ENCODE peak calls at places on chromosomes 2 and 18, in seven cellular contexts. One of them, this sample, is unnamed.

GRCh38 chr2:215367647-215368492 is 56.0 kb downstream of the ATIC start:
- DNase-seq in astrocyte: peak
- DNase-seq in NB4: no peak
- DNase-seq in fibroblast of lung: peak
- DNase-seq in nephron progenitor cell: no peak
- DNase-seq in mammary epithelial cell: peak
- DNase-seq in activated CD8-positive, alpha-beta T cell treated with anti-CD3 and anti-CD28 coated beads for 36 hours: no peak
- DNase-seq in this sample: no peak

GRCh38 chr2:46325178-46325928 is 28.1 kb downstream of the EPAS1 start:
- DNase-seq in fibroblast of lung: no peak
- DNase-seq in astrocyte: peak
- DNase-seq in NB4: no peak
- DNase-seq in nephron progenitor cell: no peak
- DNase-seq in mammary epithelial cell: peak
- DNase-seq in activated CD8-positive, alpha-beta T cell treated with anti-CD3 and anti-CD28 coated beads for 36 hours: no peak
- DNase-seq in this sample: no peak

GRCh38 chr18:6058941-6059340 is 163.6 kb upstream of the TMEM200C start:
- DNase-seq in NB4: no peak
- DNase-seq in astrocyte: peak
- DNase-seq in mammary epithelial cell: no peak
- DNase-seq in fibroblast of lung: peak
- DNase-seq in activated CD8-positive, alpha-beta T cell treated with anti-CD3 and anti-CD28 coated beads for 36 hours: no peak
- DNase-seq in nephron progenitor cell: peak
- DNase-seq in this sample: no peak

GRCh38 chr2:215966951-215967350 is 46.4 kb downstream of the MREG start:
- DNase-seq in NB4: no peak
- DNase-seq in astrocyte: no peak
- DNase-seq in fibroblast of lung: no peak
- DNase-seq in nephron progenitor cell: no peak
- DNase-seq in mammary epithelial cell: peak
- DNase-seq in activated CD8-positive, alpha-beta T cell treated with anti-CD3 and anti-CD28 coated beads for 36 hours: no peak
- DNase-seq in this sample: no peak

GRCh38 chr2:144349674-144350073 is 170.2 kb downstream of the ZEB2 start:
- DNase-seq in mammary epithelial cell: no peak
- DNase-seq in astrocyte: no peak
- DNase-seq in fibroblast of lung: no peak
- DNase-seq in NB4: no peak
- DNase-seq in activated CD8-positive, alpha-beta T cell treated with anti-CD3 and anti-CD28 coated beads for 36 hours: no peak
- DNase-seq in nephron progenitor cell: no peak
- DNase-seq in this sample: no peak

GRCh38 chr2:85541753-85542457 is 2.9 kb downstream of the MAT2A start:
- DNase-seq in astrocyte: no peak
- DNase-seq in mammary epithelial cell: no peak
- DNase-seq in NB4: no peak
- DNase-seq in activated CD8-positive, alpha-beta T cell treated with anti-CD3 and anti-CD28 coated beads for 36 hours: no peak
- DNase-seq in fibroblast of lung: peak
- DNase-seq in nephron progenitor cell: no peak
- DNase-seq in this sample: no peak

GRCh38 chr18:57427429-57428181 is 7.6 kb upstream of the ONECUT2 start:
- DNase-seq in mammary epithelial cell: no peak
- DNase-seq in fibroblast of lung: no peak
- DNase-seq in astrocyte: no peak
- DNase-seq in NB4: no peak
- DNase-seq in activated CD8-positive, alpha-beta T cell treated with anti-CD3 and anti-CD28 coated beads for 36 hours: peak
- DNase-seq in nephron progenitor cell: peak
- DNase-seq in this sample: no peak

GRCh38 chr2:20141056-20141762 is 83.7 kb downstream of the SDC1 start:
- DNase-seq in activated CD8-positive, alpha-beta T cell treated with anti-CD3 and anti-CD28 coated beads for 36 hours: no peak
- DNase-seq in astrocyte: peak
- DNase-seq in mammary epithelial cell: peak
- DNase-seq in nephron progenitor cell: no peak
- DNase-seq in NB4: no peak
- DNase-seq in fibroblast of lung: peak
- DNase-seq in this sample: no peak

GRCh38 chr18:50578651-50579050 is 18.8 kb downstream of the MAPK4 start:
- DNase-seq in fibroblast of lung: no peak
- DNase-seq in astrocyte: no peak
- DNase-seq in nephron progenitor cell: no peak
- DNase-seq in mammary epithelial cell: peak
- DNase-seq in activated CD8-positive, alpha-beta T cell treated with anti-CD3 and anti-CD28 coated beads for 36 hours: no peak
- DNase-seq in NB4: no peak
- DNase-seq in this sample: no peak

GRCh38 chr2:15243762-15244161 is 317.4 kb downstream of the NBAS start:
- DNase-seq in mammary epithelial cell: no peak
- DNase-seq in astrocyte: peak
- DNase-seq in fibroblast of lung: peak
- DNase-seq in nephron progenitor cell: no peak
- DNase-seq in activated CD8-positive, alpha-beta T cell treated with anti-CD3 and anti-CD28 coated beads for 36 hours: no peak
- DNase-seq in NB4: no peak
- DNase-seq in this sample: no peak

GRCh38 chr18:48574667-48575300 is 36.0 kb downstream of the CTIF start:
- DNase-seq in NB4: no peak
- DNase-seq in nephron progenitor cell: no peak
- DNase-seq in activated CD8-positive, alpha-beta T cell treated with anti-CD3 and anti-CD28 coated beads for 36 hours: no peak
- DNase-seq in astrocyte: no peak
- DNase-seq in mammary epithelial cell: no peak
- DNase-seq in fibroblast of lung: no peak
- DNase-seq in this sample: no peak

GRCh38 chr2:213806125-213806726 is 522.0 kb downstream of the SPAG16 start:
- DNase-seq in fibroblast of lung: peak
- DNase-seq in nephron progenitor cell: no peak
- DNase-seq in NB4: peak
- DNase-seq in astrocyte: peak
- DNase-seq in mammary epithelial cell: peak
- DNase-seq in activated CD8-positive, alpha-beta T cell treated with anti-CD3 and anti-CD28 coated beads for 36 hours: no peak
- DNase-seq in this sample: no peak

GRCh38 chr2:194319222-194319992 is 1337.6 kb upstream of the SLC39A10 start:
- DNase-seq in nephron progenitor cell: no peak
- DNase-seq in fibroblast of lung: no peak
- DNase-seq in activated CD8-positive, alpha-beta T cell treated with anti-CD3 and anti-CD28 coated beads for 36 hours: no peak
- DNase-seq in NB4: peak
- DNase-seq in mammary epithelial cell: no peak
- DNase-seq in astrocyte: no peak
- DNase-seq in this sample: no peak

GRCh38 chr2:20015482-20016083 is 3.1 kb upstream of the MATN3 start:
- DNase-seq in fibroblast of lung: peak
- DNase-seq in astrocyte: peak
- DNase-seq in nephron progenitor cell: no peak
- DNase-seq in NB4: peak
- DNase-seq in activated CD8-positive, alpha-beta T cell treated with anti-CD3 and anti-CD28 coated beads for 36 hours: no peak
- DNase-seq in mammary epithelial cell: peak
- DNase-seq in this sample: no peak

GRCh38 chr2:157900203-157900602 is 24.1 kb upstream of the ACVR1 start:
- DNase-seq in activated CD8-positive, alpha-beta T cell treated with anti-CD3 and anti-CD28 coated beads for 36 hours: no peak
- DNase-seq in fibroblast of lung: no peak
- DNase-seq in astrocyte: peak
- DNase-seq in NB4: no peak
- DNase-seq in mammary epithelial cell: peak
- DNase-seq in nephron progenitor cell: no peak
- DNase-seq in this sample: no peak

GRCh38 chr2:49286726-49287125 is 132.4 kb upstream of the FSHR start:
- DNase-seq in NB4: no peak
- DNase-seq in astrocyte: no peak
- DNase-seq in fibroblast of lung: no peak
- DNase-seq in nephron progenitor cell: no peak
- DNase-seq in mammary epithelial cell: no peak
- DNase-seq in activated CD8-positive, alpha-beta T cell treated with anti-CD3 and anti-CD28 coated beads for 36 hours: no peak
- DNase-seq in this sample: no peak

GRCh38 chr18:62883937-62884735 is 168.8 kb downstream of the PHLPP1 start:
- DNase-seq in NB4: no peak
- DNase-seq in nephron progenitor cell: no peak
- DNase-seq in mammary epithelial cell: no peak
- DNase-seq in astrocyte: no peak
- DNase-seq in activated CD8-positive, alpha-beta T cell treated with anti-CD3 and anti-CD28 coated beads for 36 hours: no peak
- DNase-seq in fibroblast of lung: no peak
- DNase-seq in this sample: no peak

GRCh38 chr2:179842498-179843153 is 18.8 kb downstream of the ZNF385B start:
- DNase-seq in nephron progenitor cell: peak
- DNase-seq in activated CD8-positive, alpha-beta T cell treated with anti-CD3 and anti-CD28 coated beads for 36 hours: peak
- DNase-seq in astrocyte: no peak
- DNase-seq in fibroblast of lung: peak
- DNase-seq in mammary epithelial cell: no peak
- DNase-seq in NB4: peak
- DNase-seq in this sample: no peak

GRCh38 chr2:182949572-182950189 is 83.2 kb upstream of the FRZB start:
- DNase-seq in nephron progenitor cell: no peak
- DNase-seq in astrocyte: peak
- DNase-seq in activated CD8-positive, alpha-beta T cell treated with anti-CD3 and anti-CD28 coated beads for 36 hours: peak
- DNase-seq in fibroblast of lung: no peak
- DNase-seq in mammary epithelial cell: peak
- DNase-seq in NB4: peak
- DNase-seq in this sample: no peak

GRCh38 chr2:216888907-216889622 is 29.2 kb upstream of the TNP1 start:
- DNase-seq in activated CD8-positive, alpha-beta T cell treated with anti-CD3 and anti-CD28 coated beads for 36 hours: no peak
- DNase-seq in astrocyte: no peak
- DNase-seq in fibroblast of lung: no peak
- DNase-seq in nephron progenitor cell: no peak
- DNase-seq in NB4: no peak
- DNase-seq in mammary epithelial cell: peak
- DNase-seq in this sample: no peak

GRCh38 chr2:189412330-189412953 is 28.8 kb upstream of the WDR75 start:
- DNase-seq in mammary epithelial cell: no peak
- DNase-seq in NB4: peak
- DNase-seq in astrocyte: peak
- DNase-seq in fibroblast of lung: peak
- DNase-seq in activated CD8-positive, alpha-beta T cell treated with anti-CD3 and anti-CD28 coated beads for 36 hours: peak
- DNase-seq in nephron progenitor cell: peak
- DNase-seq in this sample: no peak

GRCh38 chr2:9311488-9311887 is 104.9 kb downstream of the ASAP2 start:
- DNase-seq in nephron progenitor cell: no peak
- DNase-seq in astrocyte: peak
- DNase-seq in activated CD8-positive, alpha-beta T cell treated with anti-CD3 and anti-CD28 coated beads for 36 hours: no peak
- DNase-seq in mammary epithelial cell: peak
- DNase-seq in NB4: no peak
- DNase-seq in fibroblast of lung: peak
- DNase-seq in this sample: no peak

GRCh38 chr2:67524236-67524635 is 127.1 kb downstream of the ETAA1 start:
- DNase-seq in fibroblast of lung: no peak
- DNase-seq in activated CD8-positive, alpha-beta T cell treated with anti-CD3 and anti-CD28 coated beads for 36 hours: no peak
- DNase-seq in nephron progenitor cell: no peak
- DNase-seq in NB4: no peak
- DNase-seq in astrocyte: no peak
- DNase-seq in mammary epithelial cell: peak
- DNase-seq in this sample: no peak

GRCh38 chr2:44542520-44542919 is 180.8 kb downstream of the CAMKMT start:
- DNase-seq in activated CD8-positive, alpha-beta T cell treated with anti-CD3 and anti-CD28 coated beads for 36 hours: no peak
- DNase-seq in astrocyte: no peak
- DNase-seq in mammary epithelial cell: no peak
- DNase-seq in NB4: no peak
- DNase-seq in nephron progenitor cell: no peak
- DNase-seq in fibroblast of lung: no peak
- DNase-seq in this sample: no peak

DNA sequence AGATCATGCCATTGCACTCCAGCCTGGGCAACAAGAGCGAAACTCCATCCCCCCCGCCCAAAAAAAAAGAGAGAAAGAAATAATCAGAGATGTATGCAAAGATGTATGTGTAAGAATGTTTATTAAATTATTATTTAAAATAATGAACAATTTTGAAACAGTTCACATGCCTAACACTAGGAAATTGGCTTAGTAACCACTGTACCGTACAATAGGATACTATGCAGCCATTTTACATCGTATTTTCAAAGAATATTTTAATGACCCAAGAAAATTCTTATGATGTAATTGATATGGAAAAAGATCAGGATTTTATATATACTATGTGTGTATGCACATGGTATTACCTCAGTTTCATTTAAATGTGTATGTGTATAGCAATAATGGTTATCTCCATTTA is 190.5 kb downstream of the ZFP36L2 start:
- DNase-seq in astrocyte: no peak
- DNase-seq in mammary epithelial cell: no peak
- DNase-seq in fibroblast of lung: no peak
- DNase-seq in nephron progenitor cell: no peak
- DNase-seq in NB4: no peak
- DNase-seq in activated CD8-positive, alpha-beta T cell treated with anti-CD3 and anti-CD28 coated beads for 36 hours: no peak
- DNase-seq in this sample: no peak
- TF ChIP-seq CTCF in astrocyte: no peak
- TF ChIP-seq CTCF in mammary epithelial cell: peak
- TF ChIP-seq CTCF in fibroblast of lung: peak
- TF ChIP-seq CTCF in nephron progenitor cell: no peak
- TF ChIP-seq CTCF in NB4: no peak
- TF ChIP-seq CTCF in activated CD8-positive, alpha-beta T cell treated with anti-CD3 and anti-CD28 coated beads for 36 hours: no peak
- TF ChIP-seq CTCF in this sample: peak

DNA sequence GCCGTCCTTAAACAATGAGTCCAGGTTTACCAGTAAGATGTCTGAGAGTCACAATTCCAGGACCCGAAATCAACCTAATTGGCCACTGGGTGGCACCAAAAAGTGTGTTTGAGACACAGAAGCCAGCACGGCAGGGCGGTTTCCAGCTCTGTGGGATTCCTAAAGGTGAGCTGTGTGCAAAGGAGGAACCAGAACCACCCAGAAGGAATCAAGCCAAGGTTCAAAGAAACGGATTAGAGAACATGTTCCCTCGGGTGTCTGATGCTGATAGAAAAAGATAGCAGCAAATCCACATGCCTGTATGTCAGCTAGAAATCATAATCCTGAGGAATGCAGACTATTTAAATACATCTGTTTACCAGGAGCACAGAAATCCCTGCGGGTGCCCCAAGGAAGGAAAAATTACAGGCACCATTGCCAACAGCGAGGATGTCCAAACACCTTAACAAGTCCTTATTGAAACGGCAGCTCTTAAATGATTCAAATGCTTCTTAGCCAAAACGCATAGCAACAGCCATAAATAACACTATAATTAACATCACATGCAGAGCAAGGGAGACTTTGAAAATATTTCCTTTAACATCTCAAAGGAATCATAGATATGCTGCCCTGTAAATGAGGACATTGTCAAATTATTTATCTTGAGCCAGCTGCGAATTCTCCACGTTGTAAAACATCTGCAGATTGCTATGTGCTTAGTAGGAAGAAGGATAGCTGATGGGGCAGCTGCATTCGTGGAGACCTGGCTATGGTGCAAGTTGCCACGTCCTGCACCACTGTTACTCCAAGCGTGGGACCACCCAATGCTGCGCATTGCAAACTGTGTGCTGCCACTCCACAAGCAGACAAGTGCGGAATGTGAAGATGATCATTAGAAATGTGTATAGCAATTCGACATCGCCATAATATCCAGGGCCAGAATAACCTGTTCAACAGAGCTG is 318.7 kb upstream of the NCKAP5 start:
- DNase-seq in astrocyte: peak
- DNase-seq in NB4: peak
- DNase-seq in activated CD8-positive, alpha-beta T cell treated with anti-CD3 and anti-CD28 coated beads for 36 hours: peak
- DNase-seq in mammary epithelial cell: peak
- DNase-seq in fibroblast of lung: peak
- DNase-seq in nephron progenitor cell: peak
- DNase-seq in this sample: no peak
- TF ChIP-seq CTCF in astrocyte: peak
- TF ChIP-seq CTCF in NB4: peak
- TF ChIP-seq CTCF in activated CD8-positive, alpha-beta T cell treated with anti-CD3 and anti-CD28 coated beads for 36 hours: peak
- TF ChIP-seq CTCF in mammary epithelial cell: peak
- TF ChIP-seq CTCF in fibroblast of lung: peak
- TF ChIP-seq CTCF in nephron progenitor cell: peak
- TF ChIP-seq CTCF in this sample: peak

GRCh38 chr2:174070281-174070680 is 105.1 kb upstream of the SP3 start:
- DNase-seq in activated CD8-positive, alpha-beta T cell treated with anti-CD3 and anti-CD28 coated beads for 36 hours: no peak
- DNase-seq in astrocyte: no peak
- DNase-seq in fibroblast of lung: no peak
- DNase-seq in mammary epithelial cell: no peak
- DNase-seq in NB4: no peak
- DNase-seq in nephron progenitor cell: no peak
- DNase-seq in this sample: no peak
- TF ChIP-seq CTCF in activated CD8-positive, alpha-beta T cell treated with anti-CD3 and anti-CD28 coated beads for 36 hours: no peak
- TF ChIP-seq CTCF in astrocyte: no peak
- TF ChIP-seq CTCF in fibroblast of lung: no peak
- TF ChIP-seq CTCF in mammary epithelial cell: no peak
- TF ChIP-seq CTCF in NB4: no peak
- TF ChIP-seq CTCF in nephron progenitor cell: no peak
- TF ChIP-seq CTCF in this sample: no peak

GRCh38 chr18:9627642-9628041 is 13.3 kb upstream of the PPP4R1 start:
- DNase-seq in activated CD8-positive, alpha-beta T cell treated with anti-CD3 and anti-CD28 coated beads for 36 hours: no peak
- DNase-seq in mammary epithelial cell: peak
- DNase-seq in astrocyte: peak
- DNase-seq in NB4: no peak
- DNase-seq in nephron progenitor cell: no peak
- DNase-seq in fibroblast of lung: no peak
- DNase-seq in this sample: no peak
- TF ChIP-seq CTCF in activated CD8-positive, alpha-beta T cell treated with anti-CD3 and anti-CD28 coated beads for 36 hours: no peak
- TF ChIP-seq CTCF in mammary epithelial cell: no peak
- TF ChIP-seq CTCF in astrocyte: no peak
- TF ChIP-seq CTCF in NB4: no peak
- TF ChIP-seq CTCF in nephron progenitor cell: no peak
- TF ChIP-seq CTCF in fibroblast of lung: no peak
- TF ChIP-seq CTCF in this sample: no peak

This sample was measured in type B pancreatic cell.